ENCODE peak calls at places on chromosomes 12 and 14, in four cellular contexts. R, H, K and L are unnamed samples.

GRCh38 chr12:109269428-109269827 is 39.7 kb downstream of the FOXN4 start:
- DNase-seq in R (no peak), K (no peak), H (no peak), L (no peak)

GRCh38 chr14:74616507-74616906 is 4.5 kb upstream of the LTBP2 start:
- DNase-seq in H (no peak), K (no peak), R (peak), L (no peak)

GRCh38 chr12:106341086-106341879 is 16.3 kb upstream of the POLR3B start:
- DNase-seq in R (no peak), K (no peak), H (no peak), L (no peak)

GRCh38 chr12:119444462-119445044 is 110.0 kb downstream of the CCDC60 start:
- DNase-seq in H (peak), R (peak), K (peak), L (peak)

GRCh38 chr12:47111392-47111778 is 31.6 kb upstream of the AMIGO2 start:
- DNase-seq in H (no peak), K (no peak), R (no peak), L (no peak)

GRCh38 chr14:98189521-98189920 is 1082.5 kb downstream of the BCL11B start:
- DNase-seq in R (no peak), H (no peak), K (no peak), L (no peak)

GRCh38 chr12:6416596-6416995 is 28.2 kb upstream of the CD27 start:
- DNase-seq in K (no peak), H (no peak), R (no peak), L (no peak)

GRCh38 chr12:104177663-104178501 is 37.7 kb upstream of the TXNRD1 start:
- DNase-seq in H (no peak), R (peak), K (no peak), L (no peak)

GRCh38 chr12:68998036-68998435 is 65.1 kb upstream of the CPM start:
- DNase-seq in R (no peak), K (no peak), H (peak), L (no peak)

GRCh38 chr14:68283378-68284123 is 464.0 kb downstream of the RAD51B start:
- DNase-seq in H (peak), R (no peak), K (peak), L (peak)

GRCh38 chr14:45028107-45028626 is 55.7 kb upstream of the PRPF39 start:
- DNase-seq in R (no peak), K (no peak), H (no peak), L (no peak)

GRCh38 chr12:87866602-87867292 is 162.5 kb downstream of the C12orf50 start:
- DNase-seq in H (peak), K (no peak), R (no peak), L (peak)

GRCh38 chr14:104936361-104937155 is 11.9 kb downstream of the PLD4 start:
- DNase-seq in R (no peak), K (no peak), H (no peak), L (peak)